ENCODE peak calls at places on chromosomes 1 and 21, in four cellular contexts. G is T-helper 2 cell, D is OCI-LY7, Y is NCI-H2081. F is an unnamed sample.

GRCh38 chr1:231808116-231808515 is 181.5 kb downstream of the DISC1 start:
- DNase-seq in G (no peak), D (no peak), Y (no peak), F (no peak)

GRCh38 chr21:28154121-28154520 is 838.6 kb downstream of the LTN1 start:
- DNase-seq in G (no peak), D (no peak), Y (no peak), F (no peak)

GRCh38 chr21:41874611-41875010 is 4.5 kb downstream of the PRDM15 start:
- DNase-seq in G (no peak), D (peak; percentile 81), Y (no peak), F (no peak)

GRCh38 chr1:115969509-115969908 is 6.8 kb upstream of the SLC22A15 start:
- DNase-seq in G (no peak), D (peak; percentile 67), Y (no peak), F (no peak)

GRCh38 chr1:3543076-3544049 is 67.9 kb downstream of the MEGF6 start:
- DNase-seq in G (no peak), D (no peak), Y (no peak), F (no peak)

GRCh38 chr1:187051618-187052232 is 223.0 kb downstream of the PLA2G4A start:
- DNase-seq in G (no peak), D (peak; percentile 63), Y (peak; percentile 84), F (no peak)

GRCh38 chr1:54220004-54220811 is 20.2 kb downstream of the MRPL37 start:
- DNase-seq in G (no peak), D (no peak), Y (no peak), F (no peak)

GRCh38 chr1:175530981-175531380 is 212.4 kb downstream of the TNR start:
- DNase-seq in G (no peak), D (no peak), Y (no peak), F (no peak)

GRCh38 chr1:14404847-14405246 is 193.6 kb upstream of the KAZN start:
- DNase-seq in G (no peak), D (no peak), Y (no peak), F (no peak)